ENCODE peak calls at places on chromosomes 1 and 21, in seven cellular contexts. K, G, Y, N, J, A and S are unnamed samples.

GRCh38 chr21:31967334-31967733 is 94.5 kb downstream of the HUNK start:
- DNase-seq in K (no peak), G (no peak), Y (no peak), N (no peak), J (no peak), A (no peak), S (no peak)

GRCh38 chr1:207402744-207403143 is 51.4 kb upstream of the CR2 start:
- DNase-seq in K (no peak), G (no peak), Y (no peak), N (no peak), J (no peak), A (no peak), S (no peak)

GRCh38 chr1:156413310-156414246 is 44.6 kb downstream of the RHBG start:
- DNase-seq in K (no peak), G (no peak), Y (no peak), N (no peak), J (no peak), A (no peak), S (no peak)

GRCh38 chr1:64072089-64072835 is 131.2 kb upstream of the UBE2U start:
- DNase-seq in K (no peak), G (peak), Y (no peak), N (no peak), J (no peak), A (no peak), S (peak)

GRCh38 chr1:228417061-228417460 is 400 bp upstream of the TRIM17 start:
- DNase-seq in K (no peak), G (no peak), Y (no peak), N (no peak), J (no peak), A (no peak), S (no peak)

GRCh38 chr1:70072239-70072751 is 133.1 kb downstream of the LRRC40 start:
- DNase-seq in K (no peak), G (peak), Y (no peak), N (no peak), J (peak), A (no peak), S (peak)

GRCh38 chr1:41740630-41741239 is 178.0 kb downstream of the HIVEP3 start:
- DNase-seq in K (no peak), G (no peak), Y (no peak), N (no peak), J (no peak), A (peak), S (no peak)

GRCh38 chr1:86708923-86709322 is 4.5 kb downstream of the SH3GLB1 start:
- DNase-seq in K (no peak), G (peak), Y (no peak), N (no peak), J (no peak), A (no peak), S (peak)

GRCh38 chr1:30783244-30783915 is 25.8 kb upstream of the LAPTM5 start:
- DNase-seq in K (no peak), G (no peak), Y (peak), N (no peak), J (no peak), A (no peak), S (no peak)

GRCh38 chr1:44294588-44295007 is 60.5 kb downstream of the ERI3 start:
- DNase-seq in K (peak), G (peak), Y (peak), N (no peak), J (peak), A (no peak), S (peak)

GRCh38 chr1:16220101-16220500 is 7.6 kb upstream of the ARHGEF19 start:
- DNase-seq in K (no peak), G (no peak), Y (no peak), N (no peak), J (no peak), A (no peak), S (no peak)

GRCh38 chr1:22369294-22370189 is 82.1 kb upstream of the ZBTB40 start:
- DNase-seq in K (no peak), G (no peak), Y (no peak), N (no peak), J (no peak), A (no peak), S (no peak)